ENCODE peak calls at places on chromosome 7, in seven cellular contexts. T is CD8-positive, alpha-beta T cell; B is heart left ventricle; W is sigmoid colon; E is cardiac muscle cell; H is upper lobe of right lung; U is tibial nerve. N is an unnamed sample. For H3K4me1, the result is how much of the 10 kb centered on the place peaks cover.

GRCh38 chr7:107387573-107388219 is 82.2 kb upstream of the GPR22 start:
- DNase-seq in T (no peak), E (no peak), B (no peak), U (no peak), W (no peak), H (no peak), N (no peak)

GRCh38 chr7:130758429-130759056 is 24.5 kb upstream of the KLF14 start:
- DNase-seq in H (no peak), E (peak), U (no peak), T (no peak), W (no peak), B (no peak), N (no peak)

GRCh38 chr7:123538189-123538714 is 3.9 kb upstream of the IQUB start:
- DNase-seq in T (no peak), E (no peak), B (no peak), W (no peak), U (no peak), H (no peak), N (no peak)

GRCh38 chr7:30162622-30163124 is 27.9 kb downstream of the MTURN start:
- DNase-seq in W (no peak), B (no peak), U (no peak), T (no peak), E (no peak), H (no peak), N (no peak)

GRCh38 chr7:135194494-135195095 is 16.7 kb downstream of the WDR91 start:
- DNase-seq in B (no peak), U (no peak), E (no peak), W (no peak), H (no peak), T (no peak), N (no peak)

GRCh38 chr7:143252002-143252401 is 11.2 kb upstream of the GSTK1 start:
- DNase-seq in B (no peak), U (no peak), T (no peak), H (no peak), E (no peak), W (no peak), N (no peak)

GRCh38 chr7:82985144-82985802 is 177.4 kb downstream of the PCLO start:
- DNase-seq in W (no peak), T (no peak), E (no peak), B (no peak), U (no peak), H (no peak), N (no peak)

GRCh38 chr7:116967983-116968382 is 14.7 kb downstream of the ST7 start:
- DNase-seq in W (no peak), H (no peak), T (no peak), B (no peak), E (no peak), U (no peak), N (no peak)

GRCh38 chr7:79282051-79282694 is 171.3 kb downstream of the MAGI2 start:
- DNase-seq in B (no peak), T (no peak), U (no peak), W (no peak), H (no peak), E (peak), N (no peak)

GRCh38 chr7:125061776-125062397 is 132.3 kb upstream of the POT1 start:
- DNase-seq in H (no peak), U (no peak), E (no peak), B (no peak), T (no peak), W (no peak), N (no peak)

GRCh38 chr7:46385662-46386309 is 464.7 kb upstream of the IGFBP3 start:
- DNase-seq in E (no peak), H (no peak), U (no peak), W (no peak), T (no peak), B (no peak), N (no peak)

GRCh38 chr7:2863461-2864066 is 19.5 kb upstream of the GNA12 start:
- DNase-seq in T (peak), U (peak), W (peak), H (peak), B (peak), E (no peak), N (peak)

GRCh38 chr7:120475994-120476393 is 203.0 kb downstream of the KCND2 start:
- DNase-seq in H (no peak), E (no peak), T (no peak), B (no peak), U (no peak), W (no peak), N (no peak)

GRCh38 chr7:50164552-50165220 is 71.6 kb upstream of the ZPBP start:
- DNase-seq in H (no peak), T (peak), E (no peak), U (no peak), B (no peak), W (no peak), N (no peak)

GRCh38 chr7:116354546-116355422 is 144.4 kb downstream of the TES start:
- DNase-seq in H (peak), E (peak), B (peak), T (no peak), W (peak), U (no peak), N (no peak)

GRCh38 chr7:101728888-101729883 is 88.2 kb upstream of the CUX1 start:
- DNase-seq in H (peak), U (no peak), W (no peak), E (no peak), B (no peak), T (no peak), N (peak)

GRCh38 chr7:105024734-105025133 is 10.7 kb downstream of the KMT2E start:
- DNase-seq in E (no peak), W (no peak), U (no peak), B (no peak), H (no peak), T (no peak), N (no peak)

DNA sequence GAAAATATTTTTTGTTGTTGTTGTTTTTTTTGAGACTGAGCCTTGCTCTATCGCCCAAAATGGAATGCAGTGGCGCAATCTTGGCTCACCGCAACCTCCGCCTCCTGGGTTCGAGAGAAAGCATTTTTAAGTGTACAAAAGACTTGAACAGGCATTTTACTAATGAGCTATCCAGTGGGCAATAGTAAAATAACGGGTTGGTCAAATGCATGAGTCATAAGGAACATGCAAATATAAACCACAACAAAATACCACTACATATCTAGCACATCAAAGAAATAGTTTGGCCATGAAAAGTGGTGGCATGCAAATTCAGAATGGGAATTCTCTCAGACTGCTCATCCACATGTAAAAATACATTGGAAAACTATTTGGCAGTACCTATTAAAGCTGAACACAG is 71.7 kb upstream of the TMEM106B start:
- DNase-seq in T (no peak), B (no peak), U (no peak), W (no peak), E (no peak), H (no peak), N (no peak)
- H3K4me1 ChIP-seq in T (under half), B (under half), U (under half), W (under half), E (under half), H (under half), N (under half)

GRCh38 chr7:144670251-144670650 is 165.6 kb downstream of the TPK1 start:
- DNase-seq in U (no peak), T (no peak), B (no peak), H (no peak), E (no peak), W (no peak), N (no peak)
- TF ChIP-seq CTCF in U (no peak), T (peak), B (no peak), H (peak), E (peak), W (no peak), N (no peak)

GRCh38 chr7:112047421-112047820 is 158.8 kb downstream of the DOCK4 start:
- DNase-seq in T (no peak), E (no peak), W (no peak), U (no peak), B (no peak), H (no peak), N (no peak)

GRCh38 chr7:112045222-112045621 is 161.0 kb downstream of the DOCK4 start:
- DNase-seq in T (no peak), W (no peak), E (no peak), U (no peak), B (no peak), H (no peak), N (no peak)

GRCh38 chr7:112038353-112038752 is 167.8 kb downstream of the DOCK4 start:
- DNase-seq in B (no peak), T (no peak), W (no peak), E (no peak), U (no peak), H (no peak), N (no peak)

DNA sequence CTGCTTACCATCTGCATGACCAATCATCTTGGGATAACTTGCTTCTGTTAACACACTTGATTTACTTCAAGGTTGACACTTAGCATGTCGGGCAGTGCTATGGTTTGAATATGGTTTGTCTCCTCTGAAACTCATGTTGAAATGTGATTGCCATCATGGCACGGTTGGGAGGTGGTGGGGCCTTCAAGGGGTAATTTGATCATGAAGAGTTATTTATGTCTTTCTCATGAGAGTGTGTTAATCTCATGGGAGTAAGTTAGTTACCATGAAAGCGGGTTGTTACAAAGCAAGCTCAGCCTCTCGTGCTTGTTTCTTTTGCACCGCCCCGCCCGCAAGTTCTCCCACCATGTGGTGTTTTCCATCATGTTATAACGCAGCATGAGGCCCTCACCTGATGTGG is 163.6 kb downstream of the DOCK4 start:
- DNase-seq in U (no peak), W (no peak), H (no peak), B (no peak), E (no peak), T (no peak), N (no peak)
- H3K4me3 ChIP-seq in U (no peak), W (no peak), H (no peak), B (no peak), E (no peak), T (no peak), N (no peak)

GRCh38 chr7:152666078-152666477 is 9.9 kb downstream of the XRCC2 start:
- DNase-seq in U (no peak), H (no peak), T (no peak), B (no peak), W (no peak), E (no peak), N (no peak)

GRCh38 chr7:152667900-152668440 is 8.0 kb downstream of the XRCC2 start:
- DNase-seq in B (no peak), E (no peak), H (no peak), T (no peak), W (no peak), U (no peak), N (no peak)

GRCh38 chr7:152669758-152670157 is 6.2 kb downstream of the XRCC2 start:
- DNase-seq in H (no peak), E (no peak), T (no peak), W (no peak), U (no peak), B (no peak), N (no peak)

GRCh38 chr7:152672626-152673025 is 3.3 kb downstream of the XRCC2 start:
- DNase-seq in B (no peak), H (no peak), T (no peak), E (no peak), W (no peak), U (no peak), N (no peak)

DNA sequence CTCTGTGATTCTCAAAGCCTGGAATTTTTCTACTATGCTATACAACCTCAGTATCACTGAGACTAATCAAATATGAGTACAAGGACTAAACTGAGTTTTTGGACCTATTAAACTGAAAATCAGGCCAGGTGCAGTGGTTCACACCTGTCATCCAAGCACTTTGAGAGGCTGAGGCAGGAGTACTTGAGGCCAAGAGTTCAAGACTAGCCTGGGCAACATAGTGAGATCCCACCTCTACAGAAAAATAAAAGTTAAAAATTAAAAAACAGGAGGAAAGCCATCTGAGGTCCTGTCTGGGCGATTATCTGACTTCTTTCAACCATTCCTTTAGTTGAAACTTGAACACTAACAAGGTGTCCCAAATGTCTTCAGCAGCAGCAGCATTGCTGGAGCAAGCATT is 7.0 kb downstream of the XRCC2 start:
- DNase-seq in H (no peak), B (no peak), U (no peak), E (no peak), W (no peak), T (no peak), N (no peak)
- H3K4me1 ChIP-seq in H (under half), B (under half), U (under half), E (under half), W (under half), T (under half), N (under half)

GRCh38 chr7:4744391-4745264 is 30.8 kb upstream of the AP5Z1 start:
- DNase-seq in B (peak), U (peak), E (peak), H (peak), T (peak), W (peak), N (peak)
- TF ChIP-seq CTCF in B (no peak), U (no peak), E (no peak), H (no peak), T (no peak), W (no peak), N (no peak)

N was measured in mucosa of descending colon.